ENCODE peak calls at places on chromosomes 4 and X, in four cellular contexts. O is neuronal stem cell, C is IMR-90, M is mesenchymal stem cell. W is an unnamed sample.

GRCh38 chr4:178598672-178599071 is 1156.4 kb upstream of the AGA start:
- DNase-seq in M (no peak), C (no peak), O (no peak), W (no peak)

GRCh38 chr4:21710212-21710843 is 238.2 kb downstream of the KCNIP4 start:
- DNase-seq in C (no peak), O (no peak), M (no peak), W (no peak)

GRCh38 chrX:41758391-41758790 is 34.4 kb downstream of the GPR82 start:
- DNase-seq in C (no peak), O (no peak), M (no peak), W (no peak)

GRCh38 chr4:121360496-121360895 is 20.3 kb downstream of the QRFPR start:
- DNase-seq in O (no peak), M (no peak), C (peak), W (no peak)

GRCh38 chr4:148857973-148858534 is 415.8 kb upstream of the NR3C2 start:
- DNase-seq in M (no peak), C (no peak), O (no peak), W (no peak)

GRCh38 chrX:19554786-19555185 is 39.5 kb upstream of the MAP3K15 start:
- DNase-seq in M (peak), C (peak), O (no peak), W (no peak)

GRCh38 chr4:83261307-83261706 is 23.3 kb downstream of the COQ2 start:
- DNase-seq in M (no peak), O (no peak), C (no peak), W (no peak)

GRCh38 chr4:127505203-127505602 is 127.6 kb upstream of the INTU start:
- DNase-seq in M (peak), O (no peak), C (peak), W (no peak)

GRCh38 chr4:159117968-159118367 is 15.1 kb downstream of the RAPGEF2 start:
- DNase-seq in M (no peak), O (no peak), C (no peak), W (no peak)

DNA sequence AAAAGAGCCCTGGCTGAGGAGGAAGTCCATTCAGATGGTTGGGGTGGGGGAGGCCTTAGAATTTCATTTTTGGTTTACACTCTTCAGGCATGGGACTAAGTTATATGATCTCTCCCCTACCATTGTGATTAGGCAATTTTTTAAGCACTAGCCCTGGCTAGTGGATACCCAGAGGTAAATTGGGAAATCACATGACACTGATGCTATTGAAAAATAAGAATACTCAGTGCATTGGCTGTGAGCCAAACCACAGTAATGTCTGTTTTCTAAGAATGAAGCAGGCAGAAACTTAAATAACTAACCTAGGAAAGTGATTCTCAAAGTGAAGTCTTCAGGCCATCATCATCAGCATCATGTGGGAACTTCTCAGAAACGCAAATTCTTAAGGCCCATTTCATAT is 149.7 kb downstream of the RRAGB start:
- DNase-seq in C (peak), O (no peak), M (peak), W (no peak)
- H2BK120ac ChIP-seq in C (no peak), O (no peak), M (no peak), W (no peak)

GRCh38 chr4:163949976-163950601 is 455.6 kb downstream of the TMA16 start:
- DNase-seq in C (no peak), M (no peak), O (no peak), W (no peak)
- H3K27ac ChIP-seq in C (no peak), M (no peak), O (no peak), W (no peak)

DNA sequence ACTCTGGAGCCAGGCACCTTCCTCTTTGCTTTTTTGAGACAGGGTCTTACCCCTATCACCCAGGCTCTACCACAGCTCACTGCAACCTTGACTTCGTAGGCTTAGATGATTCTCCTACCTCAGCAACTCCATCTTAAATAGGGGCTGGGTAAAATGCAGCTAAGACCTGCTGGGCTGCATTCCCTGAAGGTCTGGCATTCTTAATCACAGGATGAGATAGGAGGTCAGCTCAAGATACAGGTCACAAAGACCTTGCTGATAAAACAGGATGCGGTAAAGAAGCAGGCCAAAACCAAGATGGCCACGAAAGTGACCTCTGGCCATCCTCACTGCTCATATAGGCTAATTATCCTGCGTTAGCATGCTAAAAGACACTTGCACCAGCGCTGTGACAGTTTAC is 770.8 kb upstream of the PRKX start:
- DNase-seq in O (no peak), C (no peak), M (no peak), W (peak)
- H2BK120ac ChIP-seq in O (no peak), C (no peak), M (no peak), W (no peak)

GRCh38 chr4:124061413-124061812 is 651.1 kb downstream of the ANKRD50 start:
- DNase-seq in C (peak), M (peak), O (no peak), W (no peak)
- H3K27ac ChIP-seq in C (no peak), M (no peak), O (no peak), W (no peak)

GRCh38 chrX:149504915-149505651 is at the start of gene IDS:
- DNase-seq in C (peak), M (peak), O (peak), W (peak)
- H2BK120ac ChIP-seq in C (no peak), M (no peak), O (no peak), W (no peak)

GRCh38 chr4:107740950-107741701 is 21.1 kb upstream of the PAPSS1 start:
- DNase-seq in O (no peak), C (peak), M (peak), W (no peak)
- H3K27ac ChIP-seq in O (no peak), C (peak), M (peak), W (no peak)

W was measured in H9.